ENCODE peak calls at places on chromosomes 11 and 22, in ten cellular contexts. S is colonic mucosa, T is fibroblast of the aortic adventitia, U is kidney epithelial cell, Y is aorta, J is HAP-1, V is transverse colon, E is neuronal stem cell, A is coronary artery, F is neural progenitor cell. W is an unnamed sample.

GRCh38 chr11:10918275-10918674 is 60.4 kb upstream of the ZBED5 start:
- DNase-seq in S (no peak), T (no peak), Y (no peak), J (no peak), E (no peak), U (no peak), F (no peak), A (no peak), V (no peak), W (no peak)

GRCh38 chr11:113873241-113873626 is 2.1 kb downstream of the USP28 start:
- DNase-seq in V (no peak), Y (no peak), S (no peak), F (peak), E (no peak), U (no peak), J (no peak), A (no peak), T (peak), W (no peak)

GRCh38 chr11:85627332-85627997 is at the start of gene DLG2:
- DNase-seq in T (peak), E (peak), F (peak), S (peak), J (peak), A (no peak), U (no peak), Y (no peak), V (no peak), W (no peak)

GRCh38 chr11:96094156-96094555 is 170.2 kb upstream of the MTMR2 start:
- DNase-seq in F (no peak), J (no peak), T (no peak), V (no peak), A (no peak), U (no peak), E (no peak), Y (no peak), S (no peak), W (no peak)

GRCh38 chr11:14537134-14537599 is 17.0 kb upstream of the PSMA1 start:
- DNase-seq in J (peak), S (peak), V (peak), U (no peak), Y (no peak), A (no peak), E (peak), T (peak), F (peak), W (no peak)

GRCh38 chr11:133964946-133965632 is 8.3 kb upstream of the IGSF9B start:
- DNase-seq in V (no peak), E (no peak), U (no peak), J (no peak), S (no peak), A (peak), Y (no peak), F (no peak), T (peak), W (no peak)

GRCh38 chr11:124424384-124424921 is at the start of gene OR8B4:
- DNase-seq in F (no peak), Y (no peak), J (no peak), A (no peak), S (no peak), E (no peak), U (no peak), T (no peak), V (no peak), W (no peak)

GRCh38 chr11:19674831-19675230 is 37.8 kb upstream of the NAV2 start:
- DNase-seq in E (no peak), J (no peak), U (no peak), S (no peak), T (no peak), V (no peak), Y (no peak), A (no peak), F (no peak), W (no peak)

GRCh38 chr22:27875951-27876350 is 43.1 kb downstream of the PITPNB start:
- DNase-seq in F (no peak), A (no peak), S (no peak), Y (no peak), U (no peak), J (no peak), T (no peak), E (no peak), V (no peak), W (no peak)

GRCh38 chr22:17117400-17117799 is 3.8 kb downstream of the TMEM121B start:
- DNase-seq in U (no peak), A (no peak), V (no peak), S (no peak), J (no peak), T (no peak), Y (peak), F (no peak), E (no peak), W (no peak)

GRCh38 chr11:69299572-69299971 is 5.6 kb downstream of the MYEOV start:
- DNase-seq in J (no peak), U (no peak), Y (no peak), A (no peak), V (no peak), E (no peak), S (no peak), F (no peak), T (no peak), W (no peak)

GRCh38 chr11:69297225-69297925 is 3.4 kb downstream of the MYEOV start:
- DNase-seq in T (peak), U (peak), S (peak), A (peak), F (peak), Y (peak), E (no peak), J (peak), V (peak), W (peak)

GRCh38 chr11:69298778-69299461 is 5.0 kb downstream of the MYEOV start:
- DNase-seq in A (no peak), T (peak), Y (no peak), S (no peak), U (no peak), F (no peak), V (no peak), E (no peak), J (no peak), W (no peak)

GRCh38 chr11:69296890-69297224 is 2.9 kb downstream of the MYEOV start:
- DNase-seq in V (peak), T (no peak), U (no peak), F (no peak), S (no peak), E (no peak), A (no peak), J (no peak), Y (no peak), W (no peak)

GRCh38 chr11:69297926-69298777 is 4.2 kb downstream of the MYEOV start:
- DNase-seq in S (peak), F (no peak), A (no peak), E (no peak), Y (peak), U (peak), T (peak), J (no peak), V (peak), W (peak)
- H3K4me3 ChIP-seq in S (no peak), F (no peak), A (peak), E (no peak), Y (no peak), U (no peak), T (peak), J (no peak), V (peak), W (no peak)

DNA sequence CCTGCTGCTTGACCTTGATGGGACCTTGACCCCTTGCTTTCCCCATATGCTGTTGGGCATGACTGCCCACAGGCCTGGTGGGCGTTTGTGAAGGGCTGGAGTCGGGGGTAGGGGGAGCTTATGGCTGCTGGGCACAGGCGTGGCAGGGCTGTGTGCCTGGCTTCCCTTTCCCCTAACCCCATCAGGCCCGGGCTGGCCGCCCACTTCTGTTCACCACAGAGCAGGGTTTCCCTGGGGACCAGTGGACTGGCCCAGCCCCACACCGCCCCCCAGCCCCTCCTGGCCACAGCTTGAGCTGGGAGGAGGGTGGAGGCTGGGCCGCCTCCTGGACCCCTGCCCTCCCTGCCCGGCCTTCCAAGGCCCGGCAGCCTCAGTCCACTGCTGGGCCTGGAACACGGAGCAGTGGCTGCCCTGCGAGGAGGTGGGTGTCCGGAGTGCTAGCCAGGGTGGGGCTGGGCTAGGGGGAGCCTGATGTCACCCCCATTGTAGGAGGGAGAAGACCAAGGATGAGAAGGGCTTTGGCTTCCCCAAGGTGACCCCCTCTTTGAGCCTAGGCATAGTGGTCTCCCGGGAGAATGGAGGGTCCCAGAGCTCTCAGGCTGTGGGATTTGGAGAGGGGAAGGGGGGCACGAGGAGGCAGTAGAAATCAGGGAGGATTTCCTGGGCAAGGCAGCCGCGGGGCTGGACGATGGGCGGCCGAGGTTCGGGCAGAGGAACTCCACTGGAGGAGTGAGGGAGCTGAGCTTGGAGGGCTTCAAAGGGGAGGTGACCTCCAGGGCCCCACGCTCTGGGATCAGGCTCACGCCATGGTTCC is at the start of gene AIFM3:
- DNase-seq in T (no peak), S (no peak), A (peak), V (no peak), E (no peak), J (no peak), Y (no peak), U (no peak), F (peak), W (no peak)
- H3K4me3 ChIP-seq in T (no peak), S (no peak), A (no peak), V (no peak), E (no peak), J (no peak), Y (no peak), U (no peak), F (no peak), W (no peak)

GRCh38 chr22:30351226-30351625 is 5.5 kb downstream of the SF3A1 start:
- DNase-seq in A (no peak), V (no peak), U (no peak), E (no peak), Y (no peak), S (no peak), J (no peak), T (no peak), F (no peak), W (no peak)

GRCh38 chr22:30356392-30357230 is at the start of the genes CCDC157 and SF3A1:
- DNase-seq in T (peak), A (peak), U (peak), E (peak), F (peak), S (peak), J (peak), Y (peak), V (peak), W (peak)

GRCh38 chr22:30357650-30358215 is 926 bp downstream of the CCDC157 start:
- DNase-seq in J (no peak), S (no peak), U (no peak), V (no peak), Y (no peak), E (no peak), A (no peak), T (no peak), F (peak), W (no peak)

GRCh38 chr22:30348837-30349236 is 7.9 kb downstream of the SF3A1 start:
- DNase-seq in S (no peak), U (no peak), A (no peak), Y (no peak), J (no peak), E (no peak), T (peak), F (no peak), V (no peak), W (no peak)

GRCh38 chr22:30354644-30355043 is 2.0 kb downstream of the SF3A1 start:
- DNase-seq in F (no peak), E (no peak), J (no peak), S (no peak), A (no peak), V (no peak), Y (no peak), U (no peak), T (no peak), W (no peak)
- H3K4me3 ChIP-seq in F (no peak), E (no peak), J (no peak), S (no peak), A (peak), V (peak), Y (no peak), U (no peak), T (no peak), W (no peak)

GRCh38 chr11:59545179-59546020 is 34.1 kb downstream of the OR4D9 start:
- DNase-seq in A (no peak), T (peak), U (no peak), S (no peak), J (no peak), E (no peak), V (no peak), F (no peak), Y (no peak), W (no peak)
- H3K4me3 ChIP-seq in A (no peak), T (no peak), U (no peak), S (no peak), J (no peak), E (no peak), V (no peak), F (no peak), Y (no peak), W (no peak)

GRCh38 chr22:46081036-46081830 is 69.1 kb upstream of the PPARA start:
- DNase-seq in E (no peak), V (peak), J (no peak), U (no peak), A (peak), F (no peak), S (no peak), T (peak), Y (peak), W (no peak)
- H3K4me3 ChIP-seq in E (no peak), V (peak), J (no peak), U (no peak), A (peak), F (no peak), S (peak), T (peak), Y (peak), W (peak)

DNA sequence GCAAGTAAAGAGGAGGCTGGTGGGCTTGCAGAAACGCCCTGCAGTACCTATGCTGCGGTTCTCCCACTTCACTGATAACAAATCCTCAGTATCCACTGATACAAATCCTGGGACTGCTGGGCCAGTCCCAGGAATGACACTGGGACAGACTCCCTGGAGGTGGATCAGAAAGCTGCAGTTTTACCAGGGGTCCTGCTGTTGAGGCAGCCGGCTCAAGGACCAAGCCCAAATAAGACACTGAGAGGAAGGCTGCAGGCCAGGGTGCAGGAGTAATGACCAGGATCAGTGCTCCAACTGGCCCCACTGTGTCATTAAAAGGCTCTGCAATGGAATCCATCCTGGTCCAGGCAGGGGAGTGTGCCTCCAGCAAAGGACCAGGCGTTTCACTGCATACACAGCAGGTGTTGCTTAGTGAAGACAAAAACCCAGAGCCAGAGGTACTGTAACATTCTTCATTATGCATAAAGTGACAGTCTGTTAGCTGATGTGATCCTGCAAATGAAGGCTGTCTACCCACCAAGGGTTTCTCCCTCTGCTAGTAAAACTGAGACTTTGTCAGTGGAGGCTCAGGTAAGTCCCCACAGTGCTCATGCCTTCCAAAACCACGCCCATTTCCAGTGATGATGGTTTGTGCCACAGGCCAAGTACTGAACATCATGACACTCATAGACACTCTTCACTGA is 1.4 kb upstream of the C22orf39 start:
- DNase-seq in A (no peak), T (no peak), U (no peak), E (no peak), S (no peak), Y (no peak), F (peak), J (no peak), V (no peak), W (no peak)
- H3K4me3 ChIP-seq in A (no peak), T (no peak), U (no peak), E (peak), S (no peak), Y (no peak), F (peak), J (peak), V (no peak), W (peak)

GRCh38 chr11:7252683-7253213 is 1.0 kb downstream of the SYT9 start:
- DNase-seq in J (no peak), T (no peak), E (peak), U (no peak), A (no peak), S (no peak), V (no peak), F (peak), Y (peak), W (no peak)
- H3K4me3 ChIP-seq in J (no peak), T (no peak), E (peak), U (peak), A (peak), S (peak), V (peak), F (peak), Y (peak), W (peak)

GRCh38 chr11:111097191-111097590 is 148.3 kb upstream of the POU2AF2 start:
- DNase-seq in J (no peak), S (peak), F (peak), Y (peak), V (peak), A (no peak), E (no peak), T (peak), U (no peak), W (no peak)
- H3K4me3 ChIP-seq in J (no peak), S (peak), F (no peak), Y (peak), V (peak), A (peak), E (no peak), T (peak), U (no peak), W (no peak)

DNA sequence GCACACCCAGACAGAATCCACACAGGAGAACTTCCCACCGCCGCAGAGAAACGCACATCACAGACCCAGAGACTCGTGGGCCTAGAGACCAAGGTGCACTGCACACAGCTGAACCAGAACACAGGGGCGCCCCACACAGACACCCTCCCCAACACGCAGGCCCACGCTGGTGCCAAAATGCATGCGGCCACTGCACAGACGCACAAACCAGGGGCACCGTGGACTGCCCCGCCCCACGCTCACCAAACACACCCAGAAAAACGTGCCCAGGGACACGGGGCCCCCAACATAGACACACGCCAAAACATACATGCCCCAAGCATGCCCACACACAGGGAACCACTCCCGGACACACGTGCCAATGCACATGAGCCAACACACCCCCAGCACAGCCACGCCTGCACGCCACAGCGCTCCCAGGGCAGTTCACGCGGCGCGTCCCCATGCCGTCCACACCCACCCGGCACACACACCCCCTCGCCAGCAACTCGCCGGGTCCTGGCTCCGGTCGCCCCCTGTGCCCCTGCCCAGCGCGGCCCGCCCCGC is 7.8 kb downstream of the ELFN2 start:
- DNase-seq in J (no peak), F (no peak), U (no peak), A (no peak), E (no peak), S (no peak), Y (no peak), V (no peak), T (no peak), W (no peak)
- H3K4me3 ChIP-seq in J (peak), F (peak), U (peak), A (peak), E (no peak), S (no peak), Y (no peak), V (peak), T (peak), W (peak)